ENCODE peak calls at places on chromosomes 11 and 22, in eight cellular contexts. M, H, U, R, K, L, G and W are unnamed samples.

GRCh38 chr11:19660076-19660475 is 52.6 kb upstream of the NAV2 start:
- DNase-seq in M (no peak), H (no peak), U (peak; percentile 72), R (no peak), K (no peak), L (no peak), G (no peak), W (peak; percentile 79)

GRCh38 chr11:101334581-101334980 is 205.0 kb upstream of the PGR start:
- DNase-seq in M (no peak), H (no peak), U (no peak), R (no peak), K (no peak), L (no peak), G (no peak), W (no peak)

GRCh38 chr11:131998020-131998419 is 627.6 kb downstream of the NTM start:
- DNase-seq in M (no peak), H (no peak), U (no peak), R (no peak), K (no peak), L (no peak), G (no peak), W (no peak)

GRCh38 chr22:21857501-21857914 is 9.9 kb downstream of the MAPK1 start:
- DNase-seq in M (no peak), H (no peak), U (no peak), R (no peak), K (no peak), L (no peak), G (no peak), W (no peak)

GRCh38 chr22:44091021-44091721 is 67.1 kb downstream of the PARVB start:
- DNase-seq in M (no peak), H (no peak), U (peak; percentile 32), R (no peak), K (no peak), L (no peak), G (no peak), W (peak; percentile 10)

GRCh38 chr11:100791873-100792272 is 104.8 kb downstream of the ARHGAP42 start:
- DNase-seq in M (no peak), H (no peak), U (no peak), R (no peak), K (no peak), L (no peak), G (no peak), W (no peak)

GRCh38 chr11:3745161-3745560 is 52.2 kb downstream of the NUP98 start:
- DNase-seq in M (no peak), H (no peak), U (no peak), R (no peak), K (no peak), L (no peak), G (no peak), W (no peak)

GRCh38 chr11:808427-809286 is 1.1 kb upstream of the RPLP2 start:
- DNase-seq in M (no peak), H (peak; percentile 91), U (peak; percentile 83), R (no peak), K (no peak), L (no peak), G (peak; percentile 80), W (no peak)

GRCh38 chr11:81420668-81421550 is 1312.8 kb downstream of the FAM181B start:
- DNase-seq in M (no peak), H (no peak), U (no peak), R (no peak), K (no peak), L (no peak), G (no peak), W (no peak)

GRCh38 chr22:24386814-24387550 is 40.4 kb upstream of the ADORA2A start:
- DNase-seq in M (no peak), H (no peak), U (no peak), R (no peak), K (no peak), L (no peak), G (no peak), W (no peak)

GRCh38 chr22:26559961-26560575 is 29.9 kb downstream of the TPST2 start:
- DNase-seq in M (no peak), H (no peak), U (no peak), R (no peak), K (no peak), L (no peak), G (no peak), W (no peak)

GRCh38 chr11:61609970-61610347 is 29.1 kb upstream of the SYT7 start:
- DNase-seq in M (no peak), H (no peak), U (no peak), R (no peak), K (no peak), L (no peak), G (no peak), W (no peak)

GRCh38 chr11:114989536-114989935 is 311.2 kb downstream of the NXPE2 start:
- DNase-seq in M (no peak), H (peak; percentile 18), U (no peak), R (no peak), K (no peak), L (no peak), G (no peak), W (no peak)

DNA sequence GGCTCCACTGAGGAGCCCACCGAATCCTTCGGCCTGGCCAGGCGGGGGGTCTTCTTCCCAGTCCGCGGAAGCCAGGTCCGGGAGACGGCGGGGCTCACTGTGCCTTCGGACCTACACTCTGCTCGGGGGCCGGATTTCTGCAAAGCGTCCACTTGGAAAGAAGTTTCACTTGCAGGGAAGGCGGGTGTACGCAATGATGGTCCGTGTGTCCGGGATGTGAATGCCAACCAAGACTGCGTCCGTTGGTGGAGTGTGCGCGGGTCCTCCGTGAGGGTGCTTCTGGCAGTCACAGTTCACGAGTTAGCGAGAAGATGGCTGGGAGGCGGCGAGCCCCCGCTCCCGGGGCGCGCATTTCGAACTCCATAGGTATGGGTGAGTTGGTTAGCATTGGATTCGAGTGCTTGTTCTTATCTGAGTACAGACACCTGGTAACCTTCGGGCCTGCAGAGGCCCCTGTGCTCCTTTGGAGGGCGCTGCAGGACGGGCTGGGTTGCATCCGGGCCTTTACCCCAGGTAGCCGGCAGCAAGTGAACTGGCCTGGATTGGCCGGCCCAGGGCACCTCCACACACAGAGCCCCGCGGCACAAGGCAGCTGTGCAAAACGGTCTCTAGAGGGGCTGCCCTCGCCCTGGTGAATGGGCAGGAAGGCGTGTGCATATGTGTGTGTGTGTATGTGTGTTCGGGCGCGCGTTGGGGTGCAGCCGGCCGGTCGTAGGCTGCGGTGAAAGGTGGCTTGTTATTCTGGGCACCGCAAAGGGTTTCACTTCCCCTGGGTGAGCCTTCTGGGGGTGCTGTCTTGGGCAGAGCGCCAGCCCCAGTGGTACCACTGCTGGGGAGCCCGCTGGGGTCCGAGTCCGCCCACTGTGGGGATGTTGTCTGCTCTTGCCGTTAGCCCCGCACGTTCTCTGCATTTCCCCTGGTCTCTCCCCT is 13.3 kb upstream of the CYP2R1 start:
- DNase-seq in M (peak; percentile 71), H (peak; percentile 25), U (peak; percentile 29), R (peak; percentile 36), K (no peak), L (peak; percentile 69), G (peak; percentile 93), W (peak; percentile 44)
- TF ChIP-seq CTCF in M (no peak), H (no peak), U (no peak), R (peak; percentile 32), K (peak; percentile 36), L (peak; percentile 69), G (peak; percentile 64), W (peak; percentile 72)

GRCh38 chr11:130428271-130428670 is at the start of gene ADAMTS8:
- DNase-seq in M (no peak), H (no peak), U (no peak), R (no peak), K (no peak), L (no peak), G (no peak), W (no peak)
- H3K4me3 ChIP-seq in M (peak within 1 kb of the TSS; percentile 69), H (peak within 1 kb of the TSS; percentile 63), U (peak within 1 kb of the TSS; percentile 50), R (peak within 1 kb of the TSS; percentile 50), K (peak within 1 kb of the TSS; percentile 29), L (no peak within 1 kb of the TSS), G (peak within 1 kb of the TSS; percentile 30), W (no peak within 1 kb of the TSS)

DNA sequence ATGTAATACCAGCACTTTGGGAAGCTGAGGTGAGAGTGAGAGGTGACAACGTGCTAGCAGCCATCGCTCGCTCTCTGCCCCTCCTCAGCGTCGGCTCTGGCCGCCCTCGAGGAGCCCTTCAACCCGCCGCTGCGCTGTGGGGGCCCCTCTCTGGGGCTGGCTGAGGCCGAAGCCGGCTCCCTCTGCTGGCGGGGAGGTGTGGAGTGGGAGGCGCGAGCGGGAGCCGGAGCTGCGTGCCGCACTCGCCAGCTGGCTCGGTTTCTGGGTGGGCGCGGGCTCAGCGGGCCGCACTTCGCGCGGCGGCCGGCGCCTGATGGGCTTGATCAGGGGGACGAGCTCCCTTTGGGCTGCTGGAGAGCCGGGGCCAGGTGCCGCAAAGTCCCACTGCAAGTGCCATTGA is 98.9 kb upstream of the UBASH3B start:
- DNase-seq in M (no peak), H (peak; percentile 20), U (no peak), R (no peak), K (no peak), L (no peak), G (peak; percentile 75), W (no peak)
- TF ChIP-seq CTCF in M (no peak), H (no peak), U (no peak), R (peak; percentile 37), K (peak; percentile 66), L (no peak), G (no peak), W (peak; percentile 30)

GRCh38 chr11:109034341-109034696 is 369.4 kb downstream of the DDX10 start:
- DNase-seq in M (no peak), H (no peak), U (no peak), R (no peak), K (no peak), L (no peak), G (no peak), W (peak; percentile 67)

GRCh38 chr11:109036011-109036410 is 371.1 kb downstream of the DDX10 start:
- DNase-seq in M (no peak), H (no peak), U (no peak), R (no peak), K (no peak), L (no peak), G (no peak), W (no peak)

GRCh38 chr11:109037856-109038780 is 373.2 kb downstream of the DDX10 start:
- DNase-seq in M (no peak), H (no peak), U (no peak), R (no peak), K (peak; percentile 69), L (no peak), G (no peak), W (peak; percentile 84)

GRCh38 chr11:109033627-109034340 is 368.9 kb downstream of the DDX10 start:
- DNase-seq in M (no peak), H (no peak), U (no peak), R (no peak), K (peak; percentile 85), L (no peak), G (no peak), W (peak; percentile 96)

GRCh38 chr11:109035261-109035660 is 370.4 kb downstream of the DDX10 start:
- DNase-seq in M (no peak), H (no peak), U (no peak), R (no peak), K (no peak), L (no peak), G (no peak), W (no peak)
- H3K4me3 ChIP-seq in M (no peak overlapping the region), H (no peak overlapping the region), U (no peak overlapping the region), R (no peak overlapping the region), K (no peak overlapping the region), L (no peak overlapping the region), G (no peak overlapping the region), W (no peak overlapping the region)